ENCODE peak calls at places on chromosome 22, in nine cellular contexts. E, B, C, L, H, A, N, O and V are unnamed samples.

GRCh38 chr22:11616811-11617210 is 3911.2 kb upstream of the OR11H1 start:
- DNase-seq in E (no peak), B (no peak), C (no peak), L (no peak), H (no peak), A (no peak), N (no peak), O (no peak), V (no peak)

GRCh38 chr22:48585916-48586798 is 1241.5 kb downstream of the BRD1 start:
- DNase-seq in E (no peak), B (no peak), C (no peak), L (no peak), H (no peak), A (no peak), N (no peak), O (no peak), V (no peak)

GRCh38 chr22:41687901-41688364 is 734 bp downstream of the SNU13 start:
- DNase-seq in E (no peak), B (no peak), C (peak; percentile 35), L (no peak), H (no peak), A (peak; percentile 22), N (peak; percentile 41), O (peak; percentile 37), V (peak; percentile 61)

GRCh38 chr22:32542332-32543019 is 67.9 kb downstream of the FBXO7 start:
- DNase-seq in E (no peak), B (no peak), C (no peak), L (peak; percentile 69), H (no peak), A (no peak), N (peak; percentile 85), O (no peak), V (no peak)

GRCh38 chr22:19942071-19942885 is 660 bp upstream of the TXNRD2 start:
- DNase-seq in E (no peak), B (peak; percentile 63), C (no peak), L (no peak), H (no peak), A (peak; percentile 69), N (peak; percentile 40), O (no peak), V (peak; percentile 74)

GRCh38 chr22:31857247-31857646 is 87.1 kb upstream of the YWHAH start:
- DNase-seq in E (no peak), B (no peak), C (peak; percentile 85), L (no peak), H (no peak), A (no peak), N (no peak), O (no peak), V (no peak)

GRCh38 chr22:44381761-44382454 is 69.2 kb upstream of the SHISAL1 start:
- DNase-seq in E (no peak), B (no peak), C (no peak), L (peak; percentile 10), H (no peak), A (no peak), N (peak; percentile 26), O (no peak), V (no peak)

GRCh38 chr22:39519681-39520053 is 695 bp upstream of the ATF4 start:
- DNase-seq in E (no peak), B (peak; percentile 66), C (peak; percentile 64), L (peak; percentile 64), H (no peak), A (no peak), N (peak; percentile 76), O (no peak), V (no peak)

GRCh38 chr22:42955087-42955630 is 59.8 kb downstream of the PACSIN2 start:
- DNase-seq in E (no peak), B (no peak), C (peak; percentile 55), L (no peak), H (no peak), A (no peak), N (no peak), O (no peak), V (no peak)

GRCh38 chr22:41845380-41846267 is 12.7 kb downstream of the SREBF2 start:
- DNase-seq in E (no peak), B (no peak), C (no peak), L (no peak), H (no peak), A (no peak), N (no peak), O (no peak), V (no peak)

GRCh38 chr22:48135641-48136040 is 1373.2 kb downstream of the TBC1D22A start:
- DNase-seq in E (no peak), B (no peak), C (no peak), L (no peak), H (no peak), A (no peak), N (no peak), O (no peak), V (no peak)

GRCh38 chr22:21735198-21736083 is at the start of gene YPEL1:
- DNase-seq in E (no peak), B (peak; percentile 98), C (peak; percentile 94), L (peak; percentile 98), H (peak; percentile 92), A (peak; percentile 95), N (peak; percentile 99), O (peak; percentile 97), V (peak; percentile 94)

GRCh38 chr22:38080847-38081635 is 2.9 kb downstream of the SLC16A8 start:
- DNase-seq in E (no peak), B (no peak), C (no peak), L (no peak), H (no peak), A (peak; percentile 14), N (peak; percentile 58), O (no peak), V (peak; percentile 22)

GRCh38 chr22:24231706-24232105 is 13.2 kb downstream of the GGT5 start:
- DNase-seq in E (no peak), B (no peak), C (no peak), L (no peak), H (no peak), A (no peak), N (no peak), O (no peak), V (no peak)

GRCh38 chr22:24233235-24233634 is 11.6 kb downstream of the GGT5 start:
- DNase-seq in E (no peak), B (no peak), C (no peak), L (no peak), H (no peak), A (no peak), N (no peak), O (no peak), V (no peak)

GRCh38 chr22:24232725-24233124 is 12.2 kb downstream of the GGT5 start:
- DNase-seq in E (no peak), B (no peak), C (no peak), L (no peak), H (no peak), A (no peak), N (no peak), O (no peak), V (no peak)

GRCh38 chr22:24232124-24232523 is 12.8 kb downstream of the GGT5 start:
- DNase-seq in E (no peak), B (no peak), C (no peak), L (no peak), H (no peak), A (no peak), N (no peak), O (no peak), V (no peak)

GRCh38 chr22:24230911-24231656 is 13.8 kb downstream of the GGT5 start:
- DNase-seq in E (no peak), B (peak; percentile 80), C (no peak), L (no peak), H (no peak), A (no peak), N (peak; percentile 50), O (peak; percentile 70), V (no peak)
- TF ChIP-seq CTCF in E (peak; percentile 25), B (peak; percentile 45), C (peak; percentile 22), L (no peak), H (peak; percentile 11), A (peak; percentile 30), N (peak; percentile 9), O (peak; percentile 38), V (peak; percentile 9)

DNA sequence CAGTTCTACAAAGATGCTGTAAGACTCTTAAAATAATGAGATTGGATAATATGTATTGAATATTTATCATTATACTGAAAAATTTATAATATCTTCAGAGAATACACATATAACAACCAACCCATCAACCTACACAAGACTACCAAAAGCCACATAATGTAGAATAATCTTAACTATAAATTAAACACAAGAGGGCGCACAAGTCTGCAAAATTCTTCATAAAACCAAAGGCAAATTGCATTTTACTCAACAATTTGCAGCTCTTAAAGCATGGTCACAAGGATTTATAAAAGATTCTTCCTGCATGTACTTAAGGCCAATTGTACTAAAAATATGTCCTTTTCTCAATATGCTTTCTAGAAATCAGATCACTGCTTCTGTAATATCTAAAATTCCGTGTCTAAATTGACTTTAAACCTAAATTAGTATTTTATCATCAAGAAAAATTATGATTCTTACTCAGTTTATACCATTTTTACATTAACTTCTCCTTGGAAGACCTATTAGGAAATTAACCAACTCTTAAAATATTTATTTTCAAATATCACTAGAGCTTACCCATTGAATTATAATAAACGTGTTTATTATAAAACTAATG is 79.0 kb downstream of the TTC28 start:
- DNase-seq in E (peak; percentile 36), B (peak; percentile 31), C (peak; percentile 24), L (no peak), H (peak; percentile 31), A (peak; percentile 72), N (no peak), O (no peak), V (peak; percentile 20)
- TF ChIP-seq CTCF in E (no peak), B (no peak), C (peak; percentile 46), L (peak; percentile 63), H (peak; percentile 17), A (peak; percentile 65), N (peak; percentile 26), O (peak; percentile 25), V (no peak)

DNA sequence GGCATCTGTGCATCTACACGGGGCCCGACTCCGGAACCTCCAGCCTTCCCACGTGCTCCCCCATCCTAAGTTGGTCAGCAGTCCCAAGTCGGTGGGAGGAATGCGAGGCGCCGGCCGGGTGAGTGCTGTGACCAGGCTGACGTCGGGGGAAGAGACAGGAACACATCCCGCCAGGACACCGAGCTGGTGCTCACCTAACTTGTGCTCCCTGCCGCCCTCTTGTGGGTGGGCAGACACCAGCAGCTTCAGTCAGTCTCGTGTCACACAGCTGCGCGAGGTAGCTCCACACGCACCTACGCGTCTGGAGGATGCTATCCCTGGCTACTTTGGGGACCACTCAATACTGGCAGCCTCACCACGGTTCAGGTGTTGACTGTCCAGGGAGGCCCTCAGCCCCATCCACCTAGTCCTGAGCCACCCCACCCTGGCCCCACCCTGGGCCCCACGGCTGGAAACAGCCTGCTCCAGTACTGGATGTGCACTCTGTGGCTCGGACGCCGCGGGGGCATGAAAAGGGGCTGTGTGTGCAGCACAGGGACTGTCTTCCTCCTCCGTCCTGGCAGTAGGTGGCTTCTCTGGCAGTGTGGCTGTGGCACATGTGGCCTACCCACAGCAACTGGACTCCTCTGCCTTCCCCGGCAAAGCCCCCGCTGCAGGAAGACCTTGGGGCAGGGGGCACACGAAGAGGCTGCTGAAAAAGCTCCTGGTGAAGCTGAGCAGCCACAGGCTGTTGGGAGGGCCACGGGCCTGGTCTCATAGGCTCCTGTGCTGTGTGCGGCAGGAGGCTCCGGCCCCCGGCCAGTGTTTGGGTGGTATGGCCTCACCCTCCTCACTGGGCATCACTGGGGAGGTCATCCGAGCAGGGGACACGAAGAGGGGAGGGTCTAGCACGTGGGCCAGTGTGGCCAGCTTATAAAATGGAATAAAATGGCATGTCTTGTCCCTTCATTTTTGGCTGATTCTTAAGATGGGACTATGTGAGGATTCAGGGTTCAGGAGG is 11.2 kb upstream of the BID start:
- DNase-seq in E (no peak), B (no peak), C (peak; percentile 39), L (peak; percentile 79), H (no peak), A (no peak), N (peak; percentile 71), O (peak; percentile 68), V (peak; percentile 83)
- TF ChIP-seq CTCF in E (peak; percentile 67), B (peak; percentile 23), C (peak; percentile 72), L (peak; percentile 67), H (peak; percentile 45), A (peak; percentile 53), N (peak; percentile 41), O (peak; percentile 55), V (peak; percentile 93)

GRCh38 chr22:40654522-40655167 is 18.1 kb upstream of the MRTFA start:
- DNase-seq in E (peak; percentile 48), B (no peak), C (peak; percentile 62), L (peak; percentile 66), H (peak; percentile 49), A (peak; percentile 83), N (peak; percentile 73), O (peak; percentile 51), V (no peak)
- TF ChIP-seq CTCF in E (peak; percentile 9), B (no peak), C (peak; percentile 37), L (peak; percentile 35), H (peak; percentile 32), A (peak; percentile 45), N (no peak), O (no peak), V (no peak)